ENCODE peak calls at places on chromosome 13, in five cellular contexts. I is fibroblast of the conjunctiva; R is activated CD4-positive, CD25-positive, alpha-beta regulatory T cell; N is H4; F is upper lobe of right lung. Q is an unnamed sample.

GRCh38 chr13:44272692-44273091 is 100.9 kb upstream of the SERP2 start:
- DNase-seq in I (no peak), N (no peak), R (no peak), F (no peak), Q (no peak)

GRCh38 chr13:97388385-97388784 is 45.6 kb upstream of the RAP2A start:
- DNase-seq in I (no peak), R (no peak), N (no peak), F (no peak), Q (no peak)

GRCh38 chr13:100673831-100674362 is 698 bp downstream of the TMTC4 start:
- DNase-seq in R (no peak), N (peak), F (peak), I (peak), Q (peak)

GRCh38 chr13:106213028-106213427 is 322.4 kb downstream of the EFNB2 start:
- DNase-seq in N (no peak), F (no peak), I (no peak), R (no peak), Q (no peak)

GRCh38 chr13:29543230-29544215 is 52.0 kb downstream of the SLC7A1 start:
- DNase-seq in R (peak), N (peak), I (no peak), F (no peak), Q (no peak)

GRCh38 chr13:27600712-27601111 is 19.6 kb downstream of the LNX2 start:
- DNase-seq in F (no peak), N (no peak), I (no peak), R (no peak), Q (no peak)

GRCh38 chr13:113918981-113919646 is 54.8 kb downstream of the C13orf46 start:
- DNase-seq in I (no peak), R (no peak), N (no peak), F (no peak), Q (no peak)

GRCh38 chr13:32098275-32098674 is 66.7 kb downstream of the FRY start:
- DNase-seq in N (no peak), R (no peak), I (no peak), F (no peak), Q (no peak)

GRCh38 chr13:113836917-113837553 is 26.8 kb downstream of the GAS6 start:
- DNase-seq in R (no peak), N (peak), I (peak), F (no peak), Q (peak)

GRCh38 chr13:43005460-43006236 is 13.6 kb upstream of the EPSTI1 start:
- DNase-seq in R (no peak), N (no peak), I (peak), F (no peak), Q (no peak)

GRCh38 chr13:46129955-46130354 is 25.1 kb upstream of the CPB2 start:
- DNase-seq in F (no peak), N (no peak), R (no peak), I (no peak), Q (no peak)

GRCh38 chr13:108700421-108701170 is 71.2 kb downstream of the MYO16 start:
- DNase-seq in R (no peak), F (no peak), I (peak), N (peak), Q (peak)

GRCh38 chr13:64917566-64917965 is 2312.6 kb downstream of the PCDH9 start:
- DNase-seq in F (no peak), I (no peak), R (no peak), N (no peak), Q (no peak)

GRCh38 chr13:112690242-112690943 is 555 bp downstream of the ATP11A start:
- DNase-seq in N (no peak), I (no peak), F (peak), R (peak), Q (no peak)

GRCh38 chr13:95296326-95296939 is 4.8 kb downstream of the ABCC4 start:
- DNase-seq in N (no peak), R (no peak), I (no peak), F (peak), Q (no peak)

GRCh38 chr13:47672982-47673670 is 327.9 kb downstream of the SUCLA2 start:
- DNase-seq in F (no peak), N (peak), I (peak), R (no peak), Q (peak)

GRCh38 chr13:45807520-45808099 is 43.9 kb downstream of the SIAH3 start:
- DNase-seq in R (no peak), I (peak), N (peak), F (no peak), Q (no peak)

GRCh38 chr13:94479559-94480095 is at the start of gene DCT:
- DNase-seq in R (no peak), I (no peak), F (no peak), N (no peak), Q (no peak)

GRCh38 chr13:73171926-73172325 is 113.1 kb downstream of the KLF5 start:
- DNase-seq in N (no peak), R (no peak), F (no peak), I (no peak), Q (no peak)

GRCh38 chr13:84127597-84128128 is 245.4 kb upstream of the SLITRK1 start:
- DNase-seq in R (no peak), N (no peak), F (no peak), I (no peak), Q (no peak)

GRCh38 chr13:29963086-29963485 is 112.7 kb upstream of the UBL3 start:
- DNase-seq in F (no peak), R (no peak), I (no peak), N (no peak), Q (no peak)

GRCh38 chr13:75195479-75196111 is 286.4 kb downstream of the TBC1D4 start:
- DNase-seq in I (peak), R (no peak), N (no peak), F (no peak), Q (no peak)

GRCh38 chr13:91406619-91407018 is 8.2 kb downstream of the GPC5 start:
- DNase-seq in R (no peak), I (peak), F (no peak), N (peak), Q (peak)

GRCh38 chr13:113850722-113851479 is 13.0 kb downstream of the GAS6 start:
- DNase-seq in N (no peak), I (no peak), F (no peak), R (no peak), Q (no peak)

GRCh38 chr13:105519766-105520165 is 1015.7 kb downstream of the EFNB2 start:
- DNase-seq in I (no peak), R (no peak), N (no peak), F (no peak), Q (no peak)

GRCh38 chr13:111480976-111481375 is 160.5 kb downstream of the TEX29 start:
- DNase-seq in F (peak), N (no peak), I (no peak), R (no peak), Q (no peak)

GRCh38 chr13:97254809-97255208 is 32.7 kb downstream of the MBNL2 start:
- DNase-seq in F (no peak), R (no peak), I (no peak), N (peak), Q (no peak)

GRCh38 chr13:69769637-69770036 is 338.0 kb upstream of the ATXN8OS start:
- DNase-seq in I (no peak), R (no peak), F (no peak), N (no peak), Q (no peak)

GRCh38 chr13:99027661-99028425 is 50.0 kb upstream of the DOCK9 start:
- DNase-seq in R (no peak), I (no peak), N (no peak), F (no peak), Q (no peak)

GRCh38 chr13:109426690-109426990 is 359.7 kb downstream of the IRS2 start:
- DNase-seq in F (no peak), R (no peak), I (no peak), N (no peak), Q (no peak)

Q was measured in HFF-Myc.